ENCODE peak calls at places on chromosomes 4 and X, in ten cellular contexts. F is LNCaP clone FGC; A is tibial nerve; H is astrocyte of the cerebellum; D is sigmoid colon; S is coronary artery; W is GM12865; P is cardiac fibroblast; C is PC-9; M is CD8-positive, alpha-beta T cell. J is an unnamed sample.

GRCh38 chr4:27836505-27836904 is 975.9 kb downstream of the STIM2 start:
- DNase-seq in F (no peak), A (no peak), H (no peak), D (no peak), S (no peak), W (no peak), P (no peak), C (no peak), M (no peak), J (no peak)

GRCh38 chr4:76953956-76954355 is 4.4 kb downstream of the SEPTIN11 start:
- DNase-seq in F (no peak), A (no peak), H (no peak), D (no peak), S (no peak), W (no peak), P (no peak), C (no peak), M (no peak), J (no peak)

GRCh38 chr4:61580721-61581377 is 380.7 kb downstream of the ADGRL3 start:
- DNase-seq in F (no peak), A (no peak), H (no peak), D (no peak), S (no peak), W (no peak), P (peak; percentile 2), C (no peak), M (no peak), J (no peak)

GRCh38 chr4:2462218-2462991 is 6.5 kb upstream of the RNF4 start:
- DNase-seq in F (no peak), A (peak; percentile 25), H (peak; percentile 29), D (peak; percentile 85), S (no peak), W (peak; percentile 88), P (peak; percentile 77), C (no peak), M (peak; percentile 60), J (peak; percentile 82)

GRCh38 chrX:8147216-8147615 is 23.9 kb downstream of the VCX2 start:
- DNase-seq in F (no peak), A (no peak), H (no peak), D (no peak), S (no peak), W (no peak), P (no peak), C (peak; percentile 31), M (no peak), J (no peak)

GRCh38 chr4:82515705-82516104 is 46.1 kb downstream of the TMEM150C start:
- DNase-seq in F (peak; percentile 51), A (peak; percentile 25), H (peak; percentile 98), D (no peak), S (no peak), W (no peak), P (peak; percentile 95), C (no peak), M (no peak), J (no peak)

GRCh38 chr4:102638621-102639020 is 122.1 kb downstream of the MANBA start:
- DNase-seq in F (no peak), A (no peak), H (no peak), D (no peak), S (no peak), W (no peak), P (no peak), C (no peak), M (no peak), J (no peak)

GRCh38 chrX:136725446-136726104 is 55.2 kb downstream of the ARHGEF6 start:
- DNase-seq in F (no peak), A (no peak), H (peak; percentile 29), D (peak; percentile 74), S (no peak), W (no peak), P (peak; percentile 71), C (peak; percentile 62), M (no peak), J (no peak)

GRCh38 chrX:155745792-155746191 is 133.0 kb upstream of the TMLHE start:
- DNase-seq in F (no peak), A (no peak), H (no peak), D (no peak), S (no peak), W (no peak), P (peak; percentile 33), C (peak; percentile 80), M (no peak), J (no peak)

GRCh38 chr4:7760228-7760627 is 179.4 kb downstream of the AFAP1 start:
- DNase-seq in F (no peak), A (no peak), H (no peak), D (no peak), S (no peak), W (no peak), P (no peak), C (no peak), M (no peak), J (no peak)

GRCh38 chr4:124635331-124635730 is 77.2 kb downstream of the ANKRD50 start:
- DNase-seq in F (no peak), A (no peak), H (no peak), D (no peak), S (no peak), W (no peak), P (peak; percentile 21), C (no peak), M (no peak), J (no peak)

GRCh38 chr4:189021831-189022230 is 882.6 kb downstream of the TRIML1 start:
- DNase-seq in F (no peak), A (no peak), H (no peak), D (peak; percentile 77), S (no peak), W (no peak), P (peak; percentile 19), C (no peak), M (no peak), J (no peak)

GRCh38 chr4:3862640-3863420 is 96.6 kb downstream of the ADRA2C start:
- DNase-seq in F (no peak), A (no peak), H (no peak), D (no peak), S (no peak), W (no peak), P (no peak), C (no peak), M (no peak), J (no peak)

GRCh38 chr4:161121451-161121850 is 1042.3 kb downstream of the FSTL5 start:
- DNase-seq in F (no peak), A (no peak), H (no peak), D (no peak), S (no peak), W (no peak), P (no peak), C (no peak), M (no peak), J (no peak)

GRCh38 chr4:114078636-114079035 is 99.2 kb upstream of the ARSJ start:
- DNase-seq in F (no peak), A (no peak), H (no peak), D (no peak), S (no peak), W (no peak), P (peak; percentile 26), C (no peak), M (no peak), J (no peak)

DNA sequence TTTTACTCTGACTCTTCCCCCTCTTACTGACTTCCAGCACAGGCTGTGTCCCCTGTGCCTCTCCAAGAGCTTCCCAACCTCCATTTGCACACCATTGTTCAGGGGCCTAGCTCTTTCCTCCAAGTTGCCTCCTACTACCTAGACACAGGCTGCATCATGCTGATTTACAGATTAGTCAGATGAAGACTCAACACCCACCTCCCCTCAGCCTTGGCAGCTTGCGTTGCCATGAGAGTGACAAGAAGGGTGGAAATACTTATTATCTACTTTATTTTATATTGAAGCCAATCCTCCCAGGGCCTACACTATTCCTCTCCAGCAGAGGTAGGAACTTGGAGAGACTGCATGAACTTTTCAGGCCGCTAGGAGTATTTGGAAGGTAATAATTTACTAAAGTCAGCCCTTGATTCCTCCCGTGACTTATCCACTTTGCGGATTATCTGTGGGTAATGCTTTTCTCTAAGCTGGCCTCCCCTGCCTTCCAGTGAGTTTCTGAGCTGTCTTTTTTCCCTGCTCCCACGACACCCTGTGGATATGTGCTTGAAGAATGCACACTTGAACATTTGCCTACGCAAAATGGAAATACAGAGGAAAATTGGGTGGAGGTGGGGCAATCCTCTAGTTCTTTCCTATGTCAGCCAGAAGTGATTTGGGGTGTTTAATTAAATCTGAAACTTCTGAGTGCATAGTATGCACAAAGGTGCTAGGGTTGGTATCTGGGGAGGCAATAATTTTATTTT is 74.1 kb upstream of the TMEM164 start:
- DNase-seq in F (no peak), A (no peak), H (no peak), D (no peak), S (no peak), W (no peak), P (no peak), C (no peak), M (no peak), J (no peak)
- TF ChIP-seq CTCF in F (no peak), A (no peak), H (no peak), D (no peak), S (no peak), W (no peak), P (no peak), C (no peak), M (no peak), J (no peak)

GRCh38 chrX:45765281-45765680 is 564.6 kb upstream of the DIPK2B start:
- DNase-seq in F (no peak), A (no peak), H (no peak), D (no peak), S (no peak), W (no peak), P (no peak), C (no peak), M (no peak), J (no peak)
- H3K4me3 ChIP-seq in F (no peak overlapping the region), A (no peak overlapping the region), H (peak overlapping the region; percentile 61), D (no peak overlapping the region), S (no peak overlapping the region), W (no peak overlapping the region), P (peak overlapping the region; percentile 58), C (no peak overlapping the region), M (no peak overlapping the region), J (no peak overlapping the region)

DNA sequence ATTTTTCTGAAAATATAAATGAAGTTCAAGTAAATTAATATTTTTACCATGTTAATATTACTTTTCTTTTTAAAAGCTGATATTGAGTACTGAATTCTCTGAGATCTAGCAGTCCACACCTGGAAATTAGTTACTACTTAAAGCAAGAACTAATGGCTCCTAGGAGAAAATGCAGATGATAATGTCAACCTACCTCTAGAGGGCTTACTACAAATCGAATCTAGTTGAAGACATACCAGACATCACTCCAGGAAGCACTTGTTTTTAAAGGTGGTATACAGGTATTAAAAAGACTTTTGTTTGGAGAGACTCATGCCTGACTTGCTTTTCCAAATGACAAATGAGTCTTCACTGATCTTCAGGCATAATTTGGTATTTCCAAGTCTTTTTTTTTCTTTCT is 516.4 kb upstream of the BOD1L1 start:
- DNase-seq in F (no peak), A (no peak), H (no peak), D (no peak), S (no peak), W (peak; percentile 11), P (no peak), C (no peak), M (no peak), J (no peak)
- TF ChIP-seq CTCF in F (no peak), A (no peak), H (no peak), D (no peak), S (no peak), W (peak; percentile 2), P (no peak), C (no peak), M (no peak), J (peak; percentile 31)

DNA sequence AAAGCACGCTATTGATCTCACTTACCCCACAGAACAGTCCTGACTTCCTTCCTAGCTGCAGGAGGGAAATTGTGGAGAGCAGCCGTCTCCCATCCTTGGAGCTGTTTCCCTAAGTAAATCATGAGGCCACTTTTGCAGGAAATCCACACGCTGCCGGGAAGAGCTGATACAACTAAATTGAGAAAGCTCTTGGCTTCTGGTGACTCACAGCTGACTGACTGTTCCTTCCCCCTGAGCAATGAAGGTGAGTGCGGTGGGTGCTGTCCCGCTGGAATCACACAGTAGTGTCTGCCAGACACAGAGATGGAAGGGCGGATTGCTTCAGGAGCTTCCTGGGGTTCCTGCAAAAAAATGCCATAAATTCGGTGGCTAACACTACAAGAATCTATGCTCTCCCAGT is 268.9 kb downstream of the ASMT start:
- DNase-seq in F (no peak), A (no peak), H (no peak), D (no peak), S (no peak), W (no peak), P (no peak), C (no peak), M (no peak), J (no peak)
- H3K4me3 ChIP-seq in F (no peak overlapping the region), A (no peak overlapping the region), H (no peak overlapping the region), D (no peak overlapping the region), S (no peak overlapping the region), W (no peak overlapping the region), P (no peak overlapping the region), C (no peak overlapping the region), M (no peak overlapping the region), J (no peak overlapping the region)